ENCODE peak calls at places on chromosomes 6 and 20, in ten cellular contexts. B is astrocyte of the hippocampus; P is HEK293T; L is sciatic nerve; K is cardiac fibroblast; T is caudate nucleus; O is ovary; X is midbrain; W is hepatocyte; J is activated naive CD8-positive, alpha-beta T cell treated with anti-CD3 and anti-CD28 coated beads, Interleukin-2, amount 50 U/mL, for 16 hours. H is an unnamed sample.

GRCh38 chr6:4727671-4728435 is 48.4 kb upstream of the CDYL start:
- DNase-seq in L (no peak), W (peak), K (no peak), J (no peak), O (no peak), T (no peak), X (no peak), B (peak), P (peak), H (no peak)

GRCh38 chr6:11120273-11121005 is 8.9 kb upstream of the ERVFRD-1 start:
- DNase-seq in J (no peak), P (peak), W (no peak), B (peak), X (no peak), L (no peak), T (no peak), O (no peak), K (peak), H (peak)

GRCh38 chr6:146077992-146078391 is 49.1 kb downstream of the GRM1 start:
- DNase-seq in P (no peak), L (no peak), W (no peak), X (no peak), K (no peak), T (no peak), J (no peak), B (no peak), O (no peak), H (no peak)

GRCh38 chr6:87274660-87275273 is 47.6 kb upstream of the SMIM8 start:
- DNase-seq in J (no peak), X (no peak), B (peak), O (no peak), K (peak), L (no peak), P (no peak), T (no peak), W (peak), H (no peak)

GRCh38 chr20:57238089-57238488 is 28.4 kb downstream of the BMP7 start:
- DNase-seq in O (no peak), W (no peak), L (no peak), X (no peak), T (no peak), K (no peak), B (no peak), P (no peak), J (no peak), H (no peak)

GRCh38 chr6:111201155-111201554 is 113.9 kb downstream of the SLC16A10 start:
- DNase-seq in W (no peak), T (no peak), L (no peak), P (no peak), O (no peak), X (no peak), B (no peak), J (no peak), K (no peak), H (no peak)

GRCh38 chr6:154690857-154691256 is 42.4 kb upstream of the SCAF8 start:
- DNase-seq in K (no peak), X (no peak), P (no peak), T (no peak), O (no peak), L (no peak), B (no peak), J (no peak), W (no peak), H (no peak)

GRCh38 chr20:62043131-62043914 is 22.4 kb downstream of the TAF4 start:
- DNase-seq in B (no peak), W (no peak), O (peak), T (no peak), J (no peak), P (no peak), K (peak), X (no peak), L (no peak), H (no peak)

GRCh38 chr20:44410583-44411019 is 55.1 kb downstream of the HNF4A start:
- DNase-seq in X (no peak), J (no peak), P (no peak), T (no peak), B (no peak), W (peak), L (no peak), K (no peak), O (no peak), H (no peak)

GRCh38 chr6:87180105-87180504 is 24.7 kb downstream of the ZNF292 start:
- DNase-seq in P (no peak), T (no peak), O (no peak), L (no peak), K (no peak), B (no peak), X (no peak), W (no peak), J (no peak), H (no peak)

GRCh38 chr20:49893242-49894072 is 21.9 kb downstream of the SPATA2 start:
- DNase-seq in K (no peak), X (no peak), J (no peak), L (peak), P (no peak), B (no peak), O (no peak), T (no peak), W (no peak), H (no peak)